ENCODE peak calls at places on chromosomes 1 and 21, in nine cellular contexts. B is thoracic aorta, J is heart left ventricle, Y is testis, X is fibroblast of lung, U is uterus, O is lower lobe of right lung, P is PC-3, M is colonic mucosa. R is an unnamed sample. For H3K9me3, the result is how much of the 10 kb centered on the place peaks cover.

GRCh38 chr1:201916649-201917249 is 28.1 kb downstream of the SHISA4 start:
- DNase-seq in B (peak), J (peak), Y (peak), X (peak), U (peak), O (peak), P (peak), M (peak), R (peak)

GRCh38 chr1:2810899-2811525 is 9.5 kb upstream of the TTC34 start:
- DNase-seq in B (no peak), J (no peak), Y (no peak), X (no peak), U (no peak), O (no peak), P (no peak), M (no peak), R (no peak)

GRCh38 chr1:23611601-23612327 is 52.5 kb upstream of the ID3 start:
- DNase-seq in B (no peak), J (no peak), Y (no peak), X (no peak), U (no peak), O (no peak), P (no peak), M (no peak), R (peak)

GRCh38 chr1:11764519-11764918 is 2.5 kb downstream of the C1orf167 start:
- DNase-seq in B (no peak), J (no peak), Y (no peak), X (no peak), U (no peak), O (no peak), P (no peak), M (no peak), R (no peak)

GRCh38 chr1:48775817-48776399 is 783 bp downstream of the BEND5 start:
- DNase-seq in B (no peak), J (no peak), Y (no peak), X (no peak), U (no peak), O (no peak), P (no peak), M (no peak), R (peak)

GRCh38 chr1:47782414-47783165 is 214.6 kb downstream of the TRABD2B start:
- DNase-seq in B (peak), J (peak), Y (no peak), X (no peak), U (no peak), O (no peak), P (peak), M (no peak), R (no peak)

GRCh38 chr1:37892151-37893047 is 33.0 kb upstream of the MTF1 start:
- DNase-seq in B (no peak), J (no peak), Y (no peak), X (peak), U (no peak), O (no peak), P (no peak), M (no peak), R (no peak)

GRCh38 chr1:73860421-73860950 is 337.5 kb downstream of the LRRIQ3 start:
- DNase-seq in B (no peak), J (no peak), Y (no peak), X (no peak), U (no peak), O (no peak), P (no peak), M (no peak), R (no peak)

GRCh38 chr1:210978316-210978993 is 155.5 kb downstream of the KCNH1 start:
- DNase-seq in B (no peak), J (no peak), Y (no peak), X (no peak), U (no peak), O (no peak), P (no peak), M (no peak), R (no peak)

GRCh38 chr1:54490361-54491248 is 57.4 kb upstream of the ACOT11 start:
- DNase-seq in B (no peak), J (peak), Y (no peak), X (no peak), U (no peak), O (no peak), P (no peak), M (peak), R (peak)

GRCh38 chr1:148385371-148386030 is 97.6 kb downstream of the PPIAL4G start:
- DNase-seq in B (no peak), J (no peak), Y (no peak), X (no peak), U (no peak), O (no peak), P (no peak), M (no peak), R (no peak)

GRCh38 chr1:31572323-31573104 is 3.8 kb upstream of the TINAGL1 start:
- DNase-seq in B (no peak), J (no peak), Y (no peak), X (peak), U (no peak), O (no peak), P (no peak), M (peak), R (no peak)

GRCh38 chr1:183733610-183734219 is 71.2 kb upstream of the RGL1 start:
- DNase-seq in B (no peak), J (no peak), Y (no peak), X (no peak), U (no peak), O (no peak), P (no peak), M (no peak), R (no peak)

DNA sequence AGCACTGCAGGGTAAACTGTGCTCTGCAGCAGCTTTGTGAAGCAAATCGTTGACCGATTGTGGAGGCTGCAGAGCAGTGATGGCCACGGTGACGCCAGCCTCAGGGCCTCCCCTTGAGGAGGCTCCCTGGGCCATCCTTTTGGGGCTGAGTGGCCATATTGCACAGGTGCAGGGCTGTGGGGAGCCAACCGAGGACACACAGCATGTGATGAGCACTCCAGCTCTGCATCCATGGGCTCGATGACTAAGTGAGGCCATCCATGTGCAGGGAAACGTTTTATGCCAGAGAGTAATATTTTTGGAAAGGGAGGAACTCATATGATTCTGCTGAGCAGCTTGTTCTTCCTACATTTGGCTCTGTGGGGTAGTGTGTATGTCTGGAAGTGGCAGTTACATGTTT is 24.6 kb downstream of the KCNK1 start:
- DNase-seq in B (no peak), J (no peak), Y (no peak), X (no peak), U (no peak), O (no peak), P (no peak), M (no peak), R (no peak)
- H3K4me3 ChIP-seq in B (no peak), J (no peak), Y (no peak), X (no peak), U (no peak), O (no peak), P (no peak), M (no peak), R (no peak)

DNA sequence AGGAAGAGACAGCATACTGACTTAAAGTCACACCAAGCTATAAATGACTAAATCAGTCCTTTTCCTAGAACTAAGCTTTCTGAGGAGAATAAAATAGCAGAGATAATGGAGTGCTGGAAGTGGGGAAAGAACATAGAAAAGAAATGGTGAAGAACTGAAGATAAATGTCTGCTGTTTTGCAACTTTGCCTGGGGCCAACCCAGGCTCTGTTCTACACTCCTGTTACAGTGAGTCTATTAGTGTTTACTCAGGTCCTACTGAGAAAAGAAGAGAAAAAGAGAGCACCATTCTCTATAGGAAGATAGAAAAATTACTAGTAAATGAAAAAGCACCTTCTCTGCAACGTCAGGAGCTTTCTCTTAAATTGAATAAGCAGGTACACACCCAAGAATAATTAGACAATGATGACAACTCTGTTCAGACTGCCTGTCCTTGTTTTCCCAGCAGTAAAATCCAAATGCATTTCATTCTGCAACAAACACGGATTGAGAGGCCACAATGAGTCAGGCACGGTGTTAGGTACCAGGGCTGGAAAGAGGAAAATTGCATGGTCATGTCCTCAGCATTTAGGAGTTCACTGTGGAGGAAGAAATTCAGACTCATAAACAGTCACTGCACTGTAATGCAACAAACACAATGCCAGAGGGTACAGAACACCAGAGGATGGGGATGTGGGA is 139.4 kb upstream of the CAMK1G start:
- DNase-seq in B (no peak), J (no peak), Y (no peak), X (no peak), U (no peak), O (no peak), P (no peak), M (no peak), R (no peak)
- H3K9me3 ChIP-seq in B (under half), J (under half), Y (under half), X (under half), U (under half), O (under half), P (under half), M (under half), R (under half)

GRCh38 chr1:214004795-214005194 is 17.0 kb downstream of the PROX1 start:
- DNase-seq in B (no peak), J (no peak), Y (no peak), X (no peak), U (no peak), O (no peak), P (no peak), M (no peak), R (no peak)

GRCh38 chr1:214003233-214003632 is 15.5 kb downstream of the PROX1 start:
- DNase-seq in B (no peak), J (no peak), Y (no peak), X (no peak), U (no peak), O (no peak), P (no peak), M (no peak), R (no peak)

GRCh38 chr1:214006845-214007244 is 19.1 kb downstream of the PROX1 start:
- DNase-seq in B (no peak), J (no peak), Y (no peak), X (no peak), U (no peak), O (no peak), P (no peak), M (no peak), R (no peak)

GRCh38 chr1:214004014-214004413 is 16.2 kb downstream of the PROX1 start:
- DNase-seq in B (no peak), J (no peak), Y (no peak), X (no peak), U (no peak), O (no peak), P (no peak), M (no peak), R (no peak)

DNA sequence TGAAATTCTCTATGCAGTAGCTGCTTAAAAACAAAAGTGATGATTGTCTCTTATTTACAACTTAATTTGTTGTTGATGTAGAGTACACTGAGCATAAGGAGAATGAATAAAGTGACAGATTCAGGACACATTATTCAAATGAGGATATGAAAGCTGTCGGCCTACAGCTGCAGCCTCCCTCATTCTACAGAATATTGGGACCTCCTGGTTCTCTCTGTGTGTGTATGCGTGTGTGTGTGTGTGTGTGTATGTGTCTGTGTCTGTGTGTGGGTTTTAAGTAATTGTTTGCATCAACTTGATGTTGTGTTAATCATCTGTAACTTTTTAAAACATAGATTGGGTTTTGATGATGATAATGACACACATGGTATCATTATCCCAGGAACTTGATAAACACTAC is 17.9 kb downstream of the PROX1 start:
- DNase-seq in B (no peak), J (no peak), Y (no peak), X (no peak), U (no peak), O (no peak), P (no peak), M (no peak), R (no peak)
- TF ChIP-seq CTCF in B (no peak), J (no peak), Y (no peak), X (no peak), U (no peak), O (no peak), P (no peak), M (no peak), R (no peak)

GRCh38 chr1:15326691-15327530 is 79.9 kb downstream of the FHAD1 start:
- DNase-seq in B (no peak), J (no peak), Y (no peak), X (peak), U (no peak), O (no peak), P (no peak), M (no peak), R (no peak)

GRCh38 chr1:15330028-15330427 is 79.7 kb upstream of the EFHD2 start:
- DNase-seq in B (no peak), J (no peak), Y (no peak), X (no peak), U (no peak), O (no peak), P (peak), M (no peak), R (no peak)

GRCh38 chr1:15329481-15329815 is 80.2 kb upstream of the EFHD2 start:
- DNase-seq in B (no peak), J (no peak), Y (no peak), X (no peak), U (no peak), O (no peak), P (no peak), M (no peak), R (no peak)

GRCh38 chr1:15328785-15329480 is 80.8 kb upstream of the EFHD2 start:
- DNase-seq in B (no peak), J (peak), Y (peak), X (peak), U (peak), O (peak), P (no peak), M (peak), R (peak)

DNA sequence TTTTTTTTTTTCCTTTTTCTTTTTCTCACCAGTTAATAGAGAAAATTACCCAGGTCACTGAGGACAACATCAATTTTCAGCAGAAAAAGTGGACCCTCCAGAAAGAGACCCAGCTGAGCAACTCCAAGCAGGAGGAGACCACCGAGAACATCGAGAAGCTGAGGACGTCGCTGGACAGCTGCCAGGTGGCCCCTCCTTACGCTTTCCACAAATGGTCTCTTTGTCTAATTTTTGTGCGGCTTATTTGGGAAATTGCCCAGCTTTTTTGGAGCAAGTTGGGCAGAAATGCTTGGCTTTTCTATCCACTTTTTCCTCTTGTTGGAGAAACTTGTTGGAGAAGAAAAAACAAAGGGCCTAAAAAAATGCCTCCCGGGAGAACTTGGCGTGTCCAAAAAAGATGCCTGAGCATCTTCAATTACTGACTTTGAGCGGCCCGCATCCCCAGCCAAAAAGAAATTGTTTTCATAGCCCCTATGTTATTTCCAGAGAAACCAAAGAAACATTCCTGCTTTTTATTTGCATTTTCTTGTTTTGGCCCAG is 81.3 kb downstream of the FHAD1 start:
- DNase-seq in B (no peak), J (no peak), Y (no peak), X (peak), U (no peak), O (peak), P (no peak), M (no peak), R (peak)
- H3K4me3 ChIP-seq in B (peak), J (no peak), Y (no peak), X (no peak), U (no peak), O (peak), P (no peak), M (no peak), R (no peak)

GRCh38 chr21:23155281-23155680 is 2157.1 kb downstream of the NCAM2 start:
- DNase-seq in B (no peak), J (no peak), Y (no peak), X (no peak), U (no peak), O (no peak), P (no peak), M (no peak), R (no peak)
- H3K9me3 ChIP-seq in B (under half), J (under half), Y (under half), X (under half), U (under half), O (under half), P (under half), M (under half), R (under half)

GRCh38 chr1:17251699-17252376 is 2.9 kb downstream of the PADI3 start:
- DNase-seq in B (no peak), J (no peak), Y (no peak), X (peak), U (no peak), O (no peak), P (peak), M (no peak), R (no peak)
- TF ChIP-seq CTCF in B (no peak), J (no peak), Y (no peak), X (no peak), U (no peak), O (no peak), P (no peak), M (no peak), R (no peak)

GRCh38 chr1:1332774-1333480 is 1.8 kb downstream of the TAS1R3 start:
- DNase-seq in B (no peak), J (no peak), Y (no peak), X (no peak), U (no peak), O (peak), P (peak), M (no peak), R (peak)
- H3K4me3 ChIP-seq in B (no peak), J (no peak), Y (no peak), X (no peak), U (no peak), O (no peak), P (no peak), M (no peak), R (no peak)

DNA sequence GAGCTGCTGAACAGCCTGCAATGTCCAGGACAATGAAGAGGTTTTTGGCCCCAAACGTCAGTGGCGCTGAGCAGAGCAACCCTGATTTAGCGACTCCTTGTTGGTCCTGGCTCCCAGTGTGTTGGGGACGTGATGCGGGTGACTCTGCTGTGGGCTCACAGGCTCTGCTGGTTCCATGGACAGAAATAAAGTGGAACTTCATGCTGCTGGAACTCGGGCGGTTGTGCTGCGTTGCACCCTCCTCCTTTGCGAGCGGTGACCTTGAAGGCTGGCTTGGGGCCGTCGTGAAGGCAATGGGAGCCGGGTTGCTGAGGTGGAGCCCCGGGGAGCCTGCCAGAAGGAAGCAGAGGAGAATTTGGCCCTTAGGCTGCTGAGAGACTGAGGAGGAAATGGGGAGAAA is 122.6 kb upstream of the C1orf174 start:
- DNase-seq in B (no peak), J (no peak), Y (peak), X (no peak), U (no peak), O (no peak), P (no peak), M (no peak), R (no peak)
- H3K9me3 ChIP-seq in B (under half), J (under half), Y (under half), X (under half), U (under half), O (under half), P (under half), M (under half), R (under half)

GRCh38 chr1:70674981-70675685 is 264.1 kb downstream of the CTH start:
- DNase-seq in B (no peak), J (no peak), Y (no peak), X (no peak), U (no peak), O (no peak), P (no peak), M (no peak), R (no peak)

GRCh38 chr1:70672333-70672935 is 261.4 kb downstream of the CTH start:
- DNase-seq in B (no peak), J (no peak), Y (no peak), X (no peak), U (no peak), O (no peak), P (no peak), M (no peak), R (no peak)

GRCh38 chr1:70675737-70676156 is 264.7 kb downstream of the CTH start:
- DNase-seq in B (no peak), J (no peak), Y (no peak), X (no peak), U (no peak), O (no peak), P (no peak), M (no peak), R (no peak)
- TF ChIP-seq CTCF in B (no peak), J (no peak), Y (no peak), X (no peak), U (no peak), O (no peak), P (no peak), M (no peak), R (no peak)

DNA sequence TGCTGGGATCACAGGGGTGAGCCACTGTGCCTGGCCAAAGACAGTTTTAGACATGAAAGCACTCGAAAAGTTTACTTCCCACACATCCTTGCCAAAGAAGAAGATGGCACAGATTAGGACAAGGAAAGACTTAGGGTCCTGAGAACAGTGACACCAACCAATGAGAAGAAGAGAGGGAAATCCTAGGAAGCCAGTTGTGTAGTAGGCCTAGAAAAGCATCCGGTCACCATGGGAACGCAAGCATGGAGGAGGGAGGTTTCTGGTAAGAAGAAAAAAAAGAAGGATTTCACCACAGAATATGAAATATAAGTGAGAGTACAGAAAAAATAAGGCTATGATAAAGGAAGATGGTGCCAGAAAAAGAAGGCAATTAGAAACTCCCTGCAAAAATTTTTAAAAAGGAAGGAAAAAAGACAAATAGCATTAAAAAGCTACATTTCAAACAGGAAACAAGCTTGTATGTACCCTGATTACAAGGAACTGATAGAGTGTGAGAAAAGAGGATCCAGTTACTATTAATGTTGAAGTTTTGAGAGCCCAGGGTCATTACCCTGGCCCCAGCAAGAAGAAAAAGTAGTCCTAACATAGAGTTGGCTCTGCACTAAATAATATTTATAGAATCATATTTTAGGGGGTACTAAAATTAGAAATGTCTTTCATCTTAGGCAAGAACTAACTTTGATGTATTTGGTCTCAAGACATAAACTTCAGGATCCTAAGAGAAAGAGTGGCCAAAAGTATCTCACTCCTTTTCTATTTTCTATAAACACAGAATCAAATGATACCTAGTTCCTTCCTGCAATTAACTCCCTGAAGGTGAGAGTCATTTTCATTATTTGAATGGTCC is 16.1 kb downstream of the DIPK1A start:
- DNase-seq in B (no peak), J (no peak), Y (no peak), X (no peak), U (no peak), O (no peak), P (no peak), M (no peak), R (no peak)
- H3K4me3 ChIP-seq in B (no peak), J (no peak), Y (no peak), X (no peak), U (no peak), O (no peak), P (no peak), M (no peak), R (no peak)